ENCODE peak calls at places on chromosomes 12 and 14, in four cellular contexts. One of them, this sample, is unnamed.

GRCh38 chr12:117827660-117828059 is 141.1 kb downstream of the KSR2 start:
- DNase-seq in CD4-positive, alpha-beta T cell: no peak
- DNase-seq in AG09309: no peak
- DNase-seq in RWPE1: no peak
- DNase-seq in this sample: no peak

GRCh38 chr12:123984903-123985302 is 11.9 kb downstream of the ZNF664 start:
- DNase-seq in CD4-positive, alpha-beta T cell: no peak
- DNase-seq in AG09309: no peak
- DNase-seq in RWPE1: no peak
- DNase-seq in this sample: no peak

GRCh38 chr12:59650594-59651229 is 54.9 kb downstream of the SLC16A7 start:
- DNase-seq in CD4-positive, alpha-beta T cell: no peak
- DNase-seq in AG09309: no peak
- DNase-seq in RWPE1: no peak
- DNase-seq in this sample: no peak

GRCh38 chr14:61567838-61568571 is 127.3 kb upstream of the HIF1A start:
- DNase-seq in RWPE1: no peak
- DNase-seq in AG09309: no peak
- DNase-seq in CD4-positive, alpha-beta T cell: no peak
- DNase-seq in this sample: no peak

GRCh38 chr12:41142376-41142775 is 45.7 kb upstream of the PDZRN4 start:
- DNase-seq in CD4-positive, alpha-beta T cell: no peak
- DNase-seq in AG09309: no peak
- DNase-seq in RWPE1: no peak
- DNase-seq in this sample: no peak

GRCh38 chr14:99751539-99752485 is 41.4 kb upstream of the EML1 start:
- DNase-seq in RWPE1: no peak
- DNase-seq in AG09309: no peak
- DNase-seq in CD4-positive, alpha-beta T cell: no peak
- DNase-seq in this sample: peak; percentile 62

GRCh38 chr14:92978229-92979021 is 55.5 kb downstream of the CHGA start:
- DNase-seq in CD4-positive, alpha-beta T cell: no peak
- DNase-seq in RWPE1: no peak
- DNase-seq in AG09309: no peak
- DNase-seq in this sample: peak; percentile 37

GRCh38 chr14:76348898-76349297 is 27.0 kb upstream of the ESRRB start:
- DNase-seq in AG09309: peak; percentile 20
- DNase-seq in RWPE1: peak; percentile 35
- DNase-seq in CD4-positive, alpha-beta T cell: no peak
- DNase-seq in this sample: no peak

GRCh38 chr14:50260511-50260910 is 29.1 kb upstream of the SOS2 start:
- DNase-seq in CD4-positive, alpha-beta T cell: no peak
- DNase-seq in RWPE1: peak; percentile 17
- DNase-seq in AG09309: peak; percentile 3
- DNase-seq in this sample: no peak

DNA sequence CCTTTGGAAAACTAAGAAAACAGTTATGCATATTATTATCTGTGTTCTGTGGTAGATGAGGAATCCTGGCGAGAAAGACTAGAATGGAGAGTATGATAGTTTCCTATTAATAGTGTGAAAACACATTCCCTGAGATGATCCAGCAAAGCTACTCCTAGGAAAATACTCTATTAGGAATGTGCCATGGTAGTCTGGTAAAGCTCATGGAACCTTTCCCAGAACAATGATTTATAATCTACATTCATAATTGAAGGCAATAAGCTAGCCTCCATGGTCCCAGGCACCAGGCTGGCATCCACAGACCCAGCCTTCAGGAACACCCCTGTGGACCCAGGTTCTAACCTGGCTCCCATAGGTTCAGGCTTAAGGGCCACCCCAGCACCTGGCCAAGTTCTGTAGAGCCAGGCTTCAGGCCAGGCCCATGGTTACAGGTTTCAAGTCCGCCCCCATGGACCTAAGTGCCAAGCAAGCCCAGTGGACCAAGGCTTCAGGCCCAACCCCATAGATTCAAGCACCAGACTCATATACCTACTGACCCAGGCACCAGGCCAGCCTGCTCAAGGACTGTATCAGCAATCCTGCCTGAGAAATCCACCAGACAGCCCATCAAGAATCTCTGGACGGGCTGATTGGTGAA is 72.2 kb downstream of the ITPR2 start:
- DNase-seq in RWPE1: no peak
- DNase-seq in CD4-positive, alpha-beta T cell: no peak
- DNase-seq in AG09309: no peak
- DNase-seq in this sample: no peak
- TF ChIP-seq CTCF in RWPE1: no peak
- TF ChIP-seq CTCF in CD4-positive, alpha-beta T cell: no peak
- TF ChIP-seq CTCF in AG09309: no peak
- TF ChIP-seq CTCF in this sample: no peak

GRCh38 chr12:49888461-49889151 is 15.1 kb downstream of the FAIM2 start:
- DNase-seq in RWPE1: no peak
- DNase-seq in CD4-positive, alpha-beta T cell: no peak
- DNase-seq in AG09309: no peak
- DNase-seq in this sample: peak; percentile 73
- TF ChIP-seq CTCF in RWPE1: no peak
- TF ChIP-seq CTCF in CD4-positive, alpha-beta T cell: no peak
- TF ChIP-seq CTCF in AG09309: no peak
- TF ChIP-seq CTCF in this sample: no peak

GRCh38 chr14:69040343-69040742 is 61.2 kb upstream of the ACTN1 start:
- DNase-seq in AG09309: no peak
- DNase-seq in CD4-positive, alpha-beta T cell: no peak
- DNase-seq in RWPE1: no peak
- DNase-seq in this sample: no peak

GRCh38 chr14:69036757-69037506 is 57.8 kb upstream of the ACTN1 start:
- DNase-seq in AG09309: no peak
- DNase-seq in RWPE1: no peak
- DNase-seq in CD4-positive, alpha-beta T cell: no peak
- DNase-seq in this sample: no peak

GRCh38 chr14:69039287-69039628 is 60.2 kb upstream of the ACTN1 start:
- DNase-seq in CD4-positive, alpha-beta T cell: no peak
- DNase-seq in RWPE1: peak; percentile 60
- DNase-seq in AG09309: no peak
- DNase-seq in this sample: no peak

GRCh38 chr14:69038449-69039286 is 59.6 kb upstream of the ACTN1 start:
- DNase-seq in AG09309: peak; percentile 85
- DNase-seq in CD4-positive, alpha-beta T cell: no peak
- DNase-seq in RWPE1: no peak
- DNase-seq in this sample: no peak

GRCh38 chr14:69037790-69038448 is 58.8 kb upstream of the ACTN1 start:
- DNase-seq in AG09309: no peak
- DNase-seq in CD4-positive, alpha-beta T cell: no peak
- DNase-seq in RWPE1: no peak
- DNase-seq in this sample: no peak
- TF ChIP-seq CTCF in AG09309: no peak
- TF ChIP-seq CTCF in CD4-positive, alpha-beta T cell: no peak
- TF ChIP-seq CTCF in RWPE1: no peak
- TF ChIP-seq CTCF in this sample: no peak

DNA sequence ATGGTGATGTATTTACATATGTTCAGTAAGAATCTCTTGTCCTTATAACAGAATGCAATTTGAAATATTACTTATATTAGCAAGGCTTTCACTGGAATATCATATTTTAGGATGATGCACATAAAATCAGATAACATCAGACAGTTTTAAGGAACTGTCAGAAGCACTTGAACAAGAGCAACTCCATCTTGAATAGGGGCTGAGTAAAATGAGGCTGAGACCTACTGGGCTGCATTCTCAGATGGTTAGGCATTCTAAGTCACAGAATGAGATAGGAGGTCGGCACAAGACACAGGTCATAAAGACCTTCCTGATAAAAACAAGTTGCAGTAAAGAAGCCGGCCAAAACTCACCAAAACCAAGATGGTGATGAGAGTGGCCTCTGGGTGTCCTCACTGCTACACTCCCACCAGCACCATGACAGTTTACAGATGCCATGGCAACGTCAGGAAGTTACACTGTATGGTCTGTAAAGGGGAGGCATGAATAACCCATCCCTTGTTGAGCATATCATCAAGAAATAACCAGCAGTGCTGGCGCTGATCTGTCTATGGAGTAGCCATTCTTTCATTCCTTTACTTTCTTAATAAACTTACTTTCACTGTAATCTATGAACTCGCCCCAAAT is 27.6 kb upstream of the ETV6 start:
- DNase-seq in AG09309: no peak
- DNase-seq in RWPE1: no peak
- DNase-seq in CD4-positive, alpha-beta T cell: peak; percentile 7
- DNase-seq in this sample: no peak
- TF ChIP-seq CTCF in AG09309: peak; percentile 8
- TF ChIP-seq CTCF in RWPE1: no peak
- TF ChIP-seq CTCF in CD4-positive, alpha-beta T cell: peak; percentile 37
- TF ChIP-seq CTCF in this sample: no peak